ENCODE peak calls at places on chromosomes 6 and 20, in six cellular contexts. A, V, C, Y, F and I are unnamed samples.

GRCh38 chr20:2869381-2869780 is 3.9 kb upstream of the PTPRA start:
- DNase-seq in V (no peak), Y (no peak), C (no peak), F (peak), A (no peak), I (no peak)

GRCh38 chr6:51489133-51489532 is 598.3 kb downstream of the PKHD1 start:
- DNase-seq in F (no peak), V (no peak), C (no peak), Y (no peak), A (no peak), I (no peak)

GRCh38 chr6:157528931-157529653 is 148.1 kb downstream of the ZDHHC14 start:
- DNase-seq in A (no peak), C (no peak), F (no peak), Y (peak), V (no peak), I (no peak)

GRCh38 chr6:155580904-155581303 is 125.3 kb upstream of the NOX3 start:
- DNase-seq in F (no peak), V (no peak), Y (no peak), A (no peak), C (no peak), I (no peak)

GRCh38 chr6:9272671-9273070 is 837.3 kb upstream of the SLC35B3 start:
- DNase-seq in Y (no peak), V (no peak), F (no peak), A (no peak), C (no peak), I (no peak)

GRCh38 chr20:8361008-8361652 is 229.1 kb downstream of the PLCB1 start:
- DNase-seq in A (no peak), C (peak), F (no peak), Y (peak), V (no peak), I (no peak)

GRCh38 chr6:34912715-34913464 is 23.8 kb downstream of the ANKS1A start:
- DNase-seq in V (no peak), F (no peak), A (no peak), Y (peak), C (peak), I (no peak)

GRCh38 chr6:143765422-143766184 is 77.5 kb upstream of the LTV1 start:
- DNase-seq in A (no peak), F (no peak), C (no peak), Y (no peak), V (no peak), I (no peak)

GRCh38 chr6:110214338-110214737 is 34.1 kb downstream of the CDC40 start:
- DNase-seq in C (no peak), Y (no peak), V (no peak), A (no peak), F (no peak), I (no peak)

GRCh38 chr6:166109608-166110007 is 58.0 kb downstream of the TBXT start:
- DNase-seq in A (no peak), V (no peak), C (no peak), Y (no peak), F (no peak), I (no peak)

GRCh38 chr6:11613858-11614257 is 76.3 kb downstream of the TMEM170B start:
- DNase-seq in Y (peak), V (no peak), A (no peak), C (peak), F (peak), I (no peak)

GRCh38 chr6:139984317-139984716 is 609.9 kb upstream of the CITED2 start:
- DNase-seq in F (peak), A (no peak), Y (no peak), V (no peak), C (no peak), I (no peak)

GRCh38 chr6:139983555-139984276 is 609.3 kb upstream of the CITED2 start:
- DNase-seq in C (peak), V (no peak), A (no peak), Y (peak), F (peak), I (no peak)

GRCh38 chr6:139981066-139981624 is 606.7 kb upstream of the CITED2 start:
- DNase-seq in Y (peak), F (no peak), A (no peak), V (no peak), C (no peak), I (no peak)

GRCh38 chr6:139982652-139983051 is 608.2 kb upstream of the CITED2 start:
- DNase-seq in Y (peak), A (no peak), V (no peak), F (peak), C (peak), I (peak)

DNA sequence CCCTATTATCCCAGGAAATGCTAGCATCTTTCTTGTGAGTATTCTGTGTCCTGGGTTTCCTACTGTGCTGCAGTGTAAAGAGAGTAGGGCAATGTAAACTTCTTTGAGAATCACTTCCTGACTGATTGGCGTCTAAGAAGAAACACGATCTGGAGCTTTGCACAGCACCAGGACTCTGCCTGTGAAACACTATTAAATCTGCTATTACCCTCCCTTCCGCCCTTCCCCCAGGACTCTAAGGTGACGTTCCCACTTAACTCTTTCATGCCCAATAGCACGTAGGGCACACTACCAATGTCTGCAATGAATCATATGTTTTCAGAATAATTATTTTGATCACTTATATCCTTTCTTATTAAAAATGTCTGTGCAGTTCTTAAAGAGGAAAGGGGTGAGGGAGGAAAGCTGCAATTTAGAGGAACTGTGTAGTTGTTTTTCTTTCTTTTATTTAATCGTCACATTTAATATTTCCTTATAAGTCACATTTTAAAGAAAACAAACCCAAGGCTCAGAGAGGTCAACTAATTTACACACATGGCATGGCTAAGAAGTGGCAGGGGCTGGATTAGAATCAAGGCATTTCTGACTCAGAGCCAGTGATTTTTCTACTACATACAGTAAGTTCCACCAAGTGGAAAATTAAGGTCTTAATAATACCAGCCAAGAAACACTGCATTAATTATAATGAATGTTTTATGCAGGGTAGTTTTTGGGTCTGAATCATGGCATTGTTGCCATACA is 607.5 kb upstream of the CITED2 start:
- DNase-seq in C (peak), A (peak), V (no peak), F (no peak), Y (peak), I (peak)
- H2AK5ac ChIP-seq in C (peak), A (no peak), V (no peak), F (no peak), Y (peak), I (no peak)

DNA sequence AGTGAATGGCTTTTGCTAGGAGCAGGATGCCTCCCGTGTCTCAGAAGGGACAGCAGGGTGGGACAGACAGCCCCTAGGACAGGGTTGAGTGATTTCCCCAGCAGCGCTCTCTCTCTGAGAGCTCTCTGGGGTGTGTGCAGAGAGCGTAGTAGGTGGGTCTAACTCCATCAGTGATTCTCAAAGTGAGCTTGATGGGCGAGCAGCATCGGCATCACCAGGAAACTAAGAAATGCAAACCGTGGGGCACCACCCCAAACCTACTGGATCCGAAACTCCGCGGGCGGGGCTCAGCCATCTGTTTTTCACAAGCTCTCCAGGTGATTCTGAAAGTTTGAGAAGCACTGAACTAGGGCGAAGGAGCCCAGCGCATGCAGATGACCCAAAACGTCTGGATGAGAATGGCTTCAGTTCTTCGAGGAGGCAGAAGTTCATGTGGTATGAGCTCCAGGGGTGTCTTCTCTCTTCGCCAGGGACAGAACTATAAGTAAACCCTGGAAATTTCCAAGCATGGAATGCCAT is 119.6 kb upstream of the RNF24 start:
- DNase-seq in C (no peak), Y (no peak), A (no peak), F (no peak), V (no peak), I (no peak)
- H2AK5ac ChIP-seq in C (peak), Y (peak), A (no peak), F (no peak), V (no peak), I (no peak)

GRCh38 chr6:44003345-44004061 is 123.7 kb downstream of the MRPL14 start:
- DNase-seq in C (no peak), A (no peak), Y (no peak), V (peak), F (no peak), I (peak)
- H2AK5ac ChIP-seq in C (peak), A (peak), Y (peak), V (peak), F (no peak), I (no peak)

GRCh38 chr20:39049148-39049547 is 87.0 kb downstream of the DHX35 start:
- DNase-seq in A (no peak), Y (no peak), C (no peak), F (no peak), V (no peak), I (no peak)
- H2AK5ac ChIP-seq in A (peak), Y (no peak), C (no peak), F (no peak), V (no peak), I (no peak)

GRCh38 chr20:61513124-61514017 is 261.3 kb downstream of the CDH4 start:
- DNase-seq in F (no peak), A (no peak), C (no peak), Y (no peak), V (no peak), I (no peak)
- H2AK5ac ChIP-seq in F (no peak), A (peak), C (no peak), Y (peak), V (no peak), I (no peak)